ENCODE peak calls at places on chromosome 22, in nine cellular contexts. Y is AG09319, J is activated T-helper 1 cell treated with Interleukin-2 at 50 U/mL for 16 hours, M is anterior cingulate cortex, P is globus pallidus, W is fibroblast of the aortic adventitia, G is progenitor cell of endocrine pancreas, D is GDM1, O is upper lobe of right lung. C is an unnamed sample.

GRCh38 chr22:35521358-35522264 is 19.0 kb upstream of the RASD2 start:
- DNase-seq in Y (no peak), J (no peak), M (no peak), P (no peak), W (no peak), G (no peak), D (no peak), O (no peak), C (no peak)

GRCh38 chr22:17587631-17588030 is 24.3 kb downstream of the SLC25A18 start:
- DNase-seq in Y (no peak), J (no peak), M (no peak), P (no peak), W (no peak), G (no peak), D (no peak), O (peak), C (no peak)

GRCh38 chr22:42742940-42743339 is 22.3 kb upstream of the A4GALT start:
- DNase-seq in Y (no peak), J (no peak), M (no peak), P (no peak), W (peak), G (no peak), D (no peak), O (no peak), C (no peak)

GRCh38 chr22:50547231-50547851 is 1.6 kb downstream of the KLHDC7B start:
- DNase-seq in Y (no peak), J (no peak), M (no peak), P (no peak), W (no peak), G (no peak), D (no peak), O (peak), C (no peak)

GRCh38 chr22:26797910-26798309 is 140.5 kb downstream of the MIAT start:
- DNase-seq in Y (no peak), J (no peak), M (no peak), P (no peak), W (no peak), G (no peak), D (no peak), O (no peak), C (no peak)

GRCh38 chr22:20996598-20997535 is 5.1 kb downstream of the THAP7 start:
- DNase-seq in Y (no peak), J (no peak), M (no peak), P (no peak), W (no peak), G (no peak), D (no peak), O (no peak), C (no peak)

GRCh38 chr22:42961815-42962214 is 53.1 kb downstream of the PACSIN2 start:
- DNase-seq in Y (no peak), J (no peak), M (no peak), P (no peak), W (no peak), G (no peak), D (no peak), O (no peak), C (no peak)

GRCh38 chr22:37273126-37273845 is 9.0 kb upstream of the CYTH4 start:
- DNase-seq in Y (no peak), J (no peak), M (no peak), P (no peak), W (peak), G (no peak), D (peak), O (no peak), C (no peak)

GRCh38 chr22:19756288-19757128 is 4.1 kb upstream of the TBX1 start:
- DNase-seq in Y (no peak), J (peak), M (no peak), P (no peak), W (no peak), G (peak), D (no peak), O (peak), C (no peak)

GRCh38 chr22:22397292-22397870 is 111.2 kb downstream of the ZNF280B start:
- DNase-seq in Y (no peak), J (no peak), M (no peak), P (peak), W (peak), G (no peak), D (no peak), O (no peak), C (no peak)

GRCh38 chr22:28963362-28963761 is 80.0 kb downstream of the ZNRF3 start:
- DNase-seq in Y (no peak), J (no peak), M (no peak), P (no peak), W (no peak), G (no peak), D (no peak), O (no peak), C (no peak)

GRCh38 chr22:36546092-36546804 is 17.3 kb upstream of the EIF3D start:
- DNase-seq in Y (no peak), J (no peak), M (peak), P (peak), W (peak), G (peak), D (peak), O (no peak), C (peak)

GRCh38 chr22:25100402-25100801 is 99.3 kb upstream of the CRYBB3 start:
- DNase-seq in Y (no peak), J (no peak), M (no peak), P (no peak), W (no peak), G (no peak), D (no peak), O (no peak), C (no peak)

GRCh38 chr22:23225724-23226496 is 45.6 kb downstream of the BCR start:
- DNase-seq in Y (no peak), J (peak), M (no peak), P (no peak), W (peak), G (no peak), D (no peak), O (peak), C (no peak)

GRCh38 chr22:41302016-41302767 is 867 bp downstream of the ZC3H7B start:
- DNase-seq in Y (no peak), J (no peak), M (no peak), P (no peak), W (peak), G (peak), D (no peak), O (peak), C (peak)

GRCh38 chr22:27223317-27224177 is 566.2 kb downstream of the MIAT start:
- DNase-seq in Y (no peak), J (no peak), M (no peak), P (no peak), W (peak), G (no peak), D (no peak), O (no peak), C (no peak)

C was measured in posterior cingulate gyrus.